ENCODE peak calls at places on chromosomes 3 and 15, in eight cellular contexts. W, G, Q, V, U, A, I and X are unnamed samples.

GRCh38 chr3:64998317-64998716 is 310.5 kb upstream of the ADAMTS9 start:
- DNase-seq in W (no peak), G (no peak), Q (no peak), V (no peak), U (no peak), A (no peak), I (no peak), X (no peak)

GRCh38 chr3:174700736-174701135 is 158.4 kb upstream of the NAALADL2 start:
- DNase-seq in W (no peak), G (no peak), Q (no peak), V (no peak), U (no peak), A (no peak), I (no peak), X (no peak)

GRCh38 chr15:85542895-85543331 is 162.5 kb downstream of the AKAP13 start:
- DNase-seq in W (no peak), G (no peak), Q (no peak), V (no peak), U (no peak), A (peak; percentile 15), I (no peak), X (no peak)

GRCh38 chr15:28118083-28118482 is 19.0 kb upstream of the OCA2 start:
- DNase-seq in W (no peak), G (no peak), Q (no peak), V (no peak), U (no peak), A (no peak), I (no peak), X (no peak)

GRCh38 chr15:74808840-74809229 is 3.8 kb upstream of the LMAN1L start:
- DNase-seq in W (no peak), G (no peak), Q (no peak), V (peak; percentile 81), U (no peak), A (no peak), I (no peak), X (no peak)

GRCh38 chr3:150740733-150741496 is 22.1 kb downstream of the SIAH2 start:
- DNase-seq in W (no peak), G (no peak), Q (no peak), V (no peak), U (no peak), A (no peak), I (no peak), X (peak; percentile 38)

GRCh38 chr3:150454622-150455021 is 46.5 kb downstream of the TSC22D2 start:
- DNase-seq in W (no peak), G (no peak), Q (no peak), V (no peak), U (no peak), A (no peak), I (no peak), X (no peak)

GRCh38 chr3:157190242-157190876 is 30.4 kb upstream of the CCNL1 start:
- DNase-seq in W (no peak), G (no peak), Q (no peak), V (no peak), U (peak; percentile 23), A (peak; percentile 34), I (no peak), X (no peak)

GRCh38 chr3:129629011-129629410 is 22.5 kb upstream of the PLXND1 start:
- DNase-seq in W (no peak), G (no peak), Q (no peak), V (peak; percentile 39), U (no peak), A (no peak), I (no peak), X (no peak)

GRCh38 chr15:62099171-62099601 is 32.4 kb downstream of the C2CD4A start:
- DNase-seq in W (peak; percentile 70), G (peak; percentile 42), Q (peak; percentile 27), V (no peak), U (peak; percentile 54), A (no peak), I (no peak), X (no peak)

GRCh38 chr3:98800401-98800800 is 37.3 kb downstream of the ST3GAL6 start:
- DNase-seq in W (no peak), G (no peak), Q (no peak), V (no peak), U (no peak), A (no peak), I (no peak), X (no peak)

DNA sequence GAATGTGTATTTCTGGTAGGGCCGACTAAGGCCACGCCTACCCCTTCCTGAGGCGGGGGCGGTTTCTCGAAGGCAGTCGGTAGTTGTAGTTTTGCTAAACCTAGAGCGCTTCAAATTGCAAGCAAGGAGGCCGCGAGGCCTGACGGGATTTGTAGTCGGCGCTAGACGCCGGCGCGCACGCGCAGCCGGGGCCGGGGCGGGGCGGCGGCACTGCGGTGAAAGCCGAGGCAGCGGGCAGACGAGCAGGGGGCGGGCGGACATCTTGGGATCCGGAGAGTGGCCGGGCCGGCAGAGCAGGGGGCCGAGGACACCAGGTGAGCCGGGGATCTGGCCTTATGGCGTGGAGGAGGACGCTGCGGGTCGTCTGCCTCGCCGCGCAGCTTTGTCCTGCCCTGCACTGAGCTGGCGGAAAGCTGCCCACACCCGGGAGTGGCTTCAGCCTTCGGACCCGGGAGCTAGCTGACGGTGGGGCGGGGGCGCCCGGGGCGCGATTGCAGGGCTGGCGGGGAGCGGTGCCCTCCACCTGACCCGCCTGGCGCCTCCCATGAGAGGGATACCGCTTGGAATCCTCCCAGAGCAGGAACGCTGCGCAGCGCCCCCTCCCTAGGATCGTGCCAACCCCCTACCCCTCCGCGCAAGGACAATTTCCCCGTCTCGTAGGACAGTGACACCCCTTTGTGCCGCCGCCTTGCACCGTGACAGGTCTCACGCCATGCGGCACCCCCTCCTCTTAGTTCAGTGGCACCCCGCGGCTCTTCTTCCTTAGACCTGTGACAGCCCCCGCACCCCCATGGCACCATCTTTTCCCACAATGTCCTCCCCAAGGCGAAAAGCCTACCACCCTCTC is at the start of gene AP2M1:
- DNase-seq in W (peak; percentile 99), G (peak; percentile 100), Q (peak; percentile 98), V (peak; percentile 99), U (peak; percentile 99), A (peak; percentile 97), I (peak; percentile 98), X (peak; percentile 100)
- TF ChIP-seq CTCF in W (no peak), G (peak; percentile 5), Q (no peak), V (no peak), U (no peak), A (no peak), I (no peak), X (no peak)

DNA sequence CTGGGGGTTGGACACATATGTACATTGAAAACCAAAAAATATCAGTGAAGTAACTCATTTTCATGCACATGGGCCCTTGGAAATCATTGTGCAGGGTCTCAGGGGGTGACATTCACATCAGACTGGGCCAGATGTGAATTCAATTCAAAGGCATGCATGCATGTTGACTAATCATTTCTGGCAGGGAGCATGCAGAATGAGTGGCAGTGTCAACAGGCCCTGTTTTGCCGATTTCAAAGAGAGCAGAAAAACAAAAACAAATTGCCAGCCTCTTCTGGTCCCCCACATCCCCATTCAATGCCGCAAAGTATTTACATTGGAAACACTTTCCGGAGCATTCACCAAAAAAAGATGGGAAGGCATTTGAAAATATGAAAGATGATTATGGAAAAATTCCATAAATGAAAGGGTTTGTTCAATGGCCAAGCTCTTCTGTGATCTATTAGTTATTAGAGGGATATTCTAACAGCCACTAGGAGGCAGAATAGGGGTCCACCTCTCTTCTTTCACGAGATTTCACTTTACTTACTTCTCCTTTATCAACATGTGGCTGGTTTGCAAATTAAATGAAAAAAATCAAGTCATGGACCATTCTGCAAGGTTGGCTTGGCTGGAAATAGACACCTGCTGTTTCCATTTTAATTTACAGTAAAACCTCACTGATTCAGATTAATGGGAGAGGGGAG is 119.9 kb upstream of the FEZF2 start:
- DNase-seq in W (peak; percentile 4), G (no peak), Q (no peak), V (no peak), U (no peak), A (no peak), I (no peak), X (no peak)
- TF ChIP-seq CTCF in W (no peak), G (peak; percentile 25), Q (peak; percentile 18), V (peak; percentile 78), U (peak; percentile 28), A (peak; percentile 45), I (no peak), X (no peak)

GRCh38 chr15:82124331-82125263 is 78.8 kb upstream of the MEX3B start:
- DNase-seq in W (no peak), G (no peak), Q (no peak), V (no peak), U (no peak), A (no peak), I (no peak), X (no peak)
- TF ChIP-seq CTCF in W (no peak), G (no peak), Q (no peak), V (peak; percentile 35), U (no peak), A (no peak), I (no peak), X (no peak)

GRCh38 chr3:30319713-30320112 is 286.7 kb upstream of the TGFBR2 start:
- DNase-seq in W (peak; percentile 77), G (peak; percentile 63), Q (no peak), V (peak; percentile 71), U (peak; percentile 79), A (peak; percentile 80), I (peak; percentile 19), X (no peak)
- TF ChIP-seq CTCF in W (peak; percentile 24), G (peak; percentile 41), Q (peak; percentile 44), V (peak; percentile 72), U (peak; percentile 54), A (peak; percentile 75), I (peak; percentile 25), X (peak; percentile 60)

GRCh38 chr15:70210538-70210937 is 112.8 kb upstream of the TLE3 start:
- DNase-seq in W (no peak), G (no peak), Q (no peak), V (peak; percentile 51), U (no peak), A (no peak), I (no peak), X (no peak)
- TF ChIP-seq CTCF in W (no peak), G (peak; percentile 5), Q (no peak), V (peak; percentile 54), U (no peak), A (peak; percentile 33), I (no peak), X (no peak)

DNA sequence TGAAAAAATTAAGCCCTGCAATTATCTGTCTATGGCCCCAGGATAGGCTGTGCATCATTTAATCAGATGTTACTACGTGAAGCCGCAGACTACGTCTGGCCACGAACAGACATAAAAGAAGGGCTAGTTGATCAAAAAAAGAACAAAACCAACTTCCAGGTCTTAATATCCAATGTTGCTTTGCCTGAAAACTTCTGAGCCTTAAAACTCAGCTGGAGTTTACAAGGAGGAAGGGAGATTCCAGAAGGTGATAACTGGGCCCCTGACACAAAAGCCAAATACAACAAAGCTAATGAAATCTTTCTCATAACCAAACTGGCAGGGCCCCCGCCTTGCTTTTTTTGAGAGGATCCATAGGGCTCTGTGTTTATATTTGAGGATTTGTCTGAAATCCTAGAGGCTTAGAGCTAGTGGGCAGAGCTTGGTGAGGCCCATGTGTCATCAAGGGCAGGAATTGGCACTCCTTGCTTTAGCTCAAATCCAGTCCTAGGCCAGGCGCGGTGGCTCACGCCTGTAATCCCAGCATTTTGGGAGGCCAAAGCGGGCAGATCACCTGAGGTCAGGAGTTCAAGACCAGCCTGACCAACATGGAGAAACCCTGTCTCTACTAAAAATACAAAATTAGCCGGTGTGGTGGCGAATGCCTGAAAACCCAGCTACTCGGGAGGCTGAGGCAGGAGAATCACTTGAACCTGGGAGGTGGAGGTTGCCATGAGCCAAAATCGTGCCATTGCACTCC is 111.6 kb upstream of the TRPM1 start:
- DNase-seq in W (no peak), G (no peak), Q (no peak), V (no peak), U (no peak), A (no peak), I (no peak), X (no peak)
- TF ChIP-seq CTCF in W (no peak), G (no peak), Q (no peak), V (no peak), U (no peak), A (no peak), I (no peak), X (no peak)